ENCODE peak calls at places on chromosomes 16 and 17, in six cellular contexts. F is heart right ventricle, D is GM23338, O is AG04449, Z is astrocyte of the cerebellum, Y is fibroblast of lung. J is an unnamed sample.

GRCh38 chr16:70160821-70161220 is 12.8 kb upstream of the CLEC18C start:
- DNase-seq in F (peak; percentile 3), D (no peak), O (no peak), Z (no peak), Y (no peak), J (no peak)

GRCh38 chr16:66650707-66651473 is 45.7 kb downstream of the CMTM4 start:
- DNase-seq in F (peak; percentile 85), D (peak; percentile 96), O (peak; percentile 12), Z (peak; percentile 79), Y (peak; percentile 77), J (no peak)

GRCh38 chr17:19398301-19399181 is 11.6 kb upstream of the MFAP4 start:
- DNase-seq in F (peak; percentile 46), D (no peak), O (no peak), Z (no peak), Y (peak; percentile 19), J (no peak)

GRCh38 chr17:82418001-82418986 is at the start of the genes HEXD and OGFOD3:
- DNase-seq in F (peak; percentile 79), D (peak; percentile 92), O (no peak), Z (peak; percentile 40), Y (peak; percentile 75), J (no peak)

GRCh38 chr16:19754644-19755036 is 36.6 kb downstream of the IQCK start:
- DNase-seq in F (no peak), D (no peak), O (no peak), Z (no peak), Y (no peak), J (no peak)

GRCh38 chr17:49114703-49115102 is 17.9 kb upstream of the B4GALNT2 start:
- DNase-seq in F (no peak), D (no peak), O (no peak), Z (no peak), Y (no peak), J (no peak)

GRCh38 chr17:539048-539447 is 175.6 kb downstream of the VPS53 start:
- DNase-seq in F (no peak), D (no peak), O (no peak), Z (no peak), Y (no peak), J (no peak)

GRCh38 chr17:32912218-32912897 is 15.6 kb upstream of the TMEM98 start:
- DNase-seq in F (peak; percentile 51), D (peak; percentile 49), O (no peak), Z (no peak), Y (peak; percentile 62), J (no peak)

GRCh38 chr16:2500937-2501750 is 12.6 kb upstream of the ATP6V0C start:
- DNase-seq in F (peak; percentile 85), D (peak; percentile 91), O (no peak), Z (peak; percentile 48), Y (peak; percentile 58), J (no peak)

GRCh38 chr16:23509441-23509754 is 896 bp downstream of the GGA2 start:
- DNase-seq in F (no peak), D (no peak), O (no peak), Z (no peak), Y (no peak), J (no peak)

GRCh38 chr17:81157848-81158687 is 7.2 kb upstream of the PVALEF start:
- DNase-seq in F (no peak), D (no peak), O (no peak), Z (no peak), Y (no peak), J (no peak)

GRCh38 chr16:86647561-86647960 is 69.2 kb downstream of the FOXL1 start:
- DNase-seq in F (no peak), D (no peak), O (no peak), Z (no peak), Y (no peak), J (no peak)

GRCh38 chr16:80739523-80739922 is 64.9 kb downstream of the CDYL2 start:
- DNase-seq in F (no peak), D (no peak), O (no peak), Z (no peak), Y (no peak), J (no peak)

GRCh38 chr16:7624871-7625766 is 292.5 kb downstream of the RBFOX1 start:
- DNase-seq in F (no peak), D (no peak), O (no peak), Z (no peak), Y (no peak), J (no peak)

GRCh38 chr17:1709971-1710806 is at the start of gene TLCD2:
- DNase-seq in F (peak; percentile 74), D (peak; percentile 83), O (no peak), Z (no peak), Y (peak; percentile 76), J (no peak)

GRCh38 chr16:87140211-87141200 is 176.7 kb downstream of the C16orf95 start:
- DNase-seq in F (no peak), D (no peak), O (no peak), Z (no peak), Y (no peak), J (no peak)

GRCh38 chr16:86091976-86092375 is 193.0 kb downstream of the IRF8 start:
- DNase-seq in F (no peak), D (no peak), O (no peak), Z (no peak), Y (no peak), J (no peak)

GRCh38 chr17:60139438-60140285 is 10.1 kb upstream of the CA4 start:
- DNase-seq in F (peak; percentile 71), D (peak; percentile 86), O (no peak), Z (peak; percentile 24), Y (peak; percentile 63), J (no peak)
- TF ChIP-seq CTCF in F (peak; percentile 20), D (peak; percentile 47), O (peak; percentile 95), Z (peak; percentile 77), Y (peak; percentile 65), J (peak; percentile 70)

GRCh38 chr17:7392696-7393612 is 1.4 kb downstream of the PLSCR3 start:
- DNase-seq in F (no peak), D (peak; percentile 47), O (no peak), Z (no peak), Y (no peak), J (no peak)
- H3K4me3 ChIP-seq in F (peak overlapping the region; percentile 95), D (peak overlapping the region; percentile 91), O (peak overlapping the region; percentile 88), Z (peak overlapping the region; percentile 70), Y (peak overlapping the region; percentile 96), J (peak overlapping the region; percentile 96)

DNA sequence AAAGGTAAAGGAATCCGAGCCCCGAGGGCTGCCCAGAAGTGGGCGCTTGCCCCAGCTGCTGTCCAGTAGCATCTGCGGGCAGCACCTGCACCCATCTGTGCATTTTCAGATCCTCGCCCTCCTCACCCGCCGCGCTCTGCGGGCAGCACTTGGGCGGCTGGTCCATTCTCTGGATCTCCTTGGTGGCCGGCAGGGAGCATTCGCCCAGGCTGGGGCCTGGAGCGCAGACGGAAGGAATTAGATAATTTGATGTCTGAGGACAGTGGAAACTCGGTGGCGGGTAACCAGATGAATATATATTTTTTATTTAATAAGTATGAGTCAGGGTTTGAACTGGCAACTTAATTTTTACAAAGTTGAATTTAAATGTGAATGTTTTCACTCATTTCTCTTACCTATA is 88.5 kb downstream of the NPIPB11 start:
- DNase-seq in F (no peak), D (no peak), O (no peak), Z (no peak), Y (no peak), J (no peak)
- TF ChIP-seq CTCF in F (no peak), D (no peak), O (no peak), Z (no peak), Y (peak; percentile 20), J (peak; percentile 67)

GRCh38 chr17:76957600-76958464 is 89.6 kb downstream of the MGAT5B start:
- DNase-seq in F (no peak), D (peak; percentile 28), O (no peak), Z (peak; percentile 3), Y (peak; percentile 32), J (no peak)
- H3K4me3 ChIP-seq in F (no peak overlapping the region), D (no peak overlapping the region), O (no peak overlapping the region), Z (no peak overlapping the region), Y (no peak overlapping the region), J (no peak overlapping the region)

DNA sequence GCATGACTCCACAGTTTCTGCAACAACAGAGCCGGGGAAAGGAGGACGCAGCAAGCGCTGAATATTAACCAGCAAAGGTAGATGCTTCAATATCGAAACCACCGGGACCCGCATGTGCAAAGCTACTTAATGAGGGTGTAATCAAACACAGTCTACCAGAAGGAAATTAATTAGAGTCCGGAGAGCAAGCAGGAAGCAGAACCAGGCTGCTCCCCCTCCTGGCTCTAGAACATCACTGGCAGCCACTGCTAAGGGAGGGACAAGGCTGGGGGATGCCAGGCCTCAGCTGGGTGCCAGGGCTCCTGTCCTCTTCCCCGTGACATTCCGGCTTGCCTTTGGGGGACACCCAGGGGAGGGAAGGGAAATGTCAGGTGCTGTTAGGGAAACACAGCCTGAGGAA is 21.7 kb downstream of the LRRC75A start:
- DNase-seq in F (no peak), D (no peak), O (no peak), Z (no peak), Y (no peak), J (no peak)
- TF ChIP-seq CTCF in F (no peak), D (no peak), O (no peak), Z (peak; percentile 17), Y (no peak), J (peak; percentile 27)

GRCh38 chr17:42133461-42134041 is 10.9 kb downstream of the HSPB9 start:
- DNase-seq in F (no peak), D (no peak), O (no peak), Z (no peak), Y (no peak), J (no peak)

GRCh38 chr17:42130310-42130936 is 7.8 kb downstream of the HSPB9 start:
- DNase-seq in F (no peak), D (peak; percentile 25), O (no peak), Z (no peak), Y (no peak), J (no peak)

GRCh38 chr17:42132941-42133340 is 10.3 kb downstream of the HSPB9 start:
- DNase-seq in F (peak; percentile 46), D (no peak), O (peak; percentile 40), Z (peak; percentile 76), Y (peak; percentile 90), J (peak; percentile 67)

GRCh38 chr17:42131232-42131631 is 8.6 kb downstream of the HSPB9 start:
- DNase-seq in F (no peak), D (no peak), O (no peak), Z (no peak), Y (no peak), J (no peak)

DNA sequence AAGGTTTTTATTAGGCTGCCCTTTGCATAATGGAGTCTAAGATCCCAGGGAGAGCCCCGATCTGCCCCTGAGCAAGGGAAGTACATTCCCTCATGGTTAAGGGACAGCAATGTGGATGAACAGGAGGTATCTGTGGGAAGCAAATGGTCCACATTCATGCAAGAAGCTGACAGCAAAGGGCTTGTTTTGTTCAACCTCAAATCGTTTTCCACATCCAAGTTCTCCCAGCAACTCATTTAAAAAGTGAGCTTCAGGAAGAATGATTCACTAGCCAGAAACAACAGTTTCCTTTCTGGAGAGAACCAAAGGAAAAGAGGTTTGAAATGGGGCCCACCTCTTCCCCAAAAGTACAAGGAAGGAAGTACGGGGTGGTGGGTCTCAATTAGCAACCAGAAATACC is 9.4 kb downstream of the HSPB9 start:
- DNase-seq in F (no peak), D (no peak), O (no peak), Z (no peak), Y (peak; percentile 61), J (no peak)
- H3K4me3 ChIP-seq in F (no peak overlapping the region), D (no peak overlapping the region), O (no peak overlapping the region), Z (no peak overlapping the region), Y (no peak overlapping the region), J (no peak overlapping the region)

GRCh38 chr17:67779098-67779672 is 46.1 kb upstream of the BPTF start:
- DNase-seq in F (peak; percentile 53), D (peak; percentile 90), O (peak; percentile 16), Z (peak; percentile 42), Y (peak; percentile 61), J (no peak)
- TF ChIP-seq CTCF in F (peak; percentile 33), D (peak; percentile 89), O (peak; percentile 69), Z (peak; percentile 56), Y (peak; percentile 46), J (peak; percentile 65)

GRCh38 chr16:75591001-75591852 is 25.0 kb downstream of the GABARAPL2 start:
- DNase-seq in F (peak; percentile 87), D (peak; percentile 45), O (peak; percentile 36), Z (peak; percentile 53), Y (peak; percentile 95), J (no peak)
- H3K4me3 ChIP-seq in F (no peak overlapping the region), D (no peak overlapping the region), O (no peak overlapping the region), Z (no peak overlapping the region), Y (peak overlapping the region; percentile 25), J (no peak overlapping the region)

J was measured in epithelial cell of proximal tubule.